ENCODE peak calls at places on chromosome 12, in four cellular contexts. Q is pancreas, S is aorta, R is GM23248. P is an unnamed sample.
A peak's percentile ranks its signal among the peaks of the same experiment; 100 is the strongest.

GRCh38 chr12:24349051-24349780 is 399.7 kb upstream of the SOX5 start:
- DNase-seq in Q (no peak), R (no peak), S (no peak), P (no peak)

GRCh38 chr12:125518074-125518473 is 452.8 kb downstream of the AACS start:
- DNase-seq in Q (peak; percentile 16), R (no peak), S (no peak), P (no peak)

GRCh38 chr12:76568888-76569551 is 9.4 kb upstream of the OSBPL8 start:
- DNase-seq in S (no peak), R (no peak), Q (no peak), P (no peak)

GRCh38 chr12:95336387-95337067 is 118.9 kb downstream of the VEZT start:
- DNase-seq in S (peak; percentile 71), R (peak; percentile 83), Q (peak; percentile 88), P (peak; percentile 84)

GRCh38 chr12:59444932-59445331 is 150.9 kb upstream of the SLC16A7 start:
- DNase-seq in R (peak; percentile 16), S (no peak), Q (no peak), P (no peak)

GRCh38 chr12:63991036-63991547 is 146.6 kb downstream of the SRGAP1 start:
- DNase-seq in S (no peak), Q (no peak), R (peak; percentile 28), P (no peak)

GRCh38 chr12:111425655-111426054 is 19.9 kb downstream of the SH2B3 start:
- DNase-seq in Q (no peak), S (no peak), R (no peak), P (no peak)

GRCh38 chr12:113214938-113215400 is 6.3 kb upstream of the TPCN1 start:
- DNase-seq in R (peak; percentile 99), Q (no peak), S (peak; percentile 80), P (no peak)

GRCh38 chr12:70583251-70583650 is 54.0 kb downstream of the PTPRB start:
- DNase-seq in S (no peak), R (no peak), Q (no peak), P (no peak)

GRCh38 chr12:203462-204260 is 10.3 kb downstream of the SLC6A12 start:
- DNase-seq in R (no peak), Q (no peak), S (no peak), P (no peak)

GRCh38 chr12:87967871-87968270 is 61.3 kb downstream of the C12orf50 start:
- DNase-seq in S (no peak), R (no peak), Q (no peak), P (no peak)

GRCh38 chr12:120361506-120362208 is 7.3 kb downstream of the MSI1 start:
- DNase-seq in S (peak; percentile 60), R (peak; percentile 77), Q (peak; percentile 48), P (peak; percentile 16)

GRCh38 chr12:89706551-89707348 is 1.9 kb downstream of the ATP2B1 start:
- DNase-seq in R (peak; percentile 73), S (peak; percentile 54), Q (no peak), P (no peak)

GRCh38 chr12:2187195-2187963 is 134.6 kb downstream of the CACNA1C start:
- DNase-seq in Q (no peak), R (no peak), S (no peak), P (no peak)

GRCh38 chr12:16670456-16671050 is 64.6 kb upstream of the LMO3 start:
- DNase-seq in R (peak; percentile 57), S (no peak), Q (no peak), P (no peak)

GRCh38 chr12:16604853-16605252 is 1.1 kb downstream of the LMO3 start:
- DNase-seq in R (no peak), S (no peak), Q (no peak), P (no peak)

GRCh38 chr12:27631813-27632491 is 64.3 kb upstream of the REP15 start:
- DNase-seq in Q (no peak), R (no peak), S (no peak), P (no peak)

GRCh38 chr12:120529641-120530314 is 820 bp upstream of the COQ5 start:
- DNase-seq in Q (peak; percentile 33), S (no peak), R (peak; percentile 72), P (peak; percentile 52)

GRCh38 chr12:77742631-77743030 is 88.1 kb upstream of the NAV3 start:
- DNase-seq in Q (no peak), R (no peak), S (no peak), P (no peak)

GRCh38 chr12:3520168-3520567 is 29.2 kb downstream of the PRMT8 start:
- DNase-seq in Q (peak; percentile 64), S (no peak), R (no peak), P (peak; percentile 11)

GRCh38 chr12:98894412-98895085 is 249.5 kb downstream of the APAF1 start:
- DNase-seq in S (no peak), Q (no peak), R (peak; percentile 9), P (no peak)

GRCh38 chr12:3694673-3695072 is 58.2 kb downstream of the CRACR2A start:
- DNase-seq in R (no peak), S (no peak), Q (no peak), P (no peak)

GRCh38 chr12:88036368-88036965 is 7.3 kb upstream of the C12orf50 start:
- DNase-seq in Q (no peak), R (peak; percentile 68), S (no peak), P (no peak)

GRCh38 chr12:95815635-95816212 is 25.2 kb upstream of the NTN4 start:
- DNase-seq in Q (no peak), S (no peak), R (peak; percentile 66), P (no peak)

GRCh38 chr12:106288510-106289195 is 13.9 kb upstream of the TCP11L2 start:
- DNase-seq in S (no peak), R (peak; percentile 96), Q (no peak), P (no peak)

GRCh38 chr12:5191803-5192538 is 148.3 kb downstream of the KCNA5 start:
- DNase-seq in Q (no peak), R (no peak), S (no peak), P (peak; percentile 15)

GRCh38 chr12:81005635-81006034 is 67.9 kb upstream of the LIN7A start:
- DNase-seq in Q (no peak), S (no peak), R (no peak), P (no peak)

GRCh38 chr12:34107781-34108404 is 85.6 kb downstream of the ALG10 start:
- DNase-seq in R (no peak), S (no peak), Q (no peak), P (no peak)

GRCh38 chr12:91983935-91984334 is 161.7 kb downstream of the BTG1 start:
- DNase-seq in R (no peak), S (no peak), Q (no peak), P (no peak)

GRCh38 chr12:98465950-98466349 is 49.4 kb upstream of the TMPO start:
- DNase-seq in S (no peak), R (no peak), Q (no peak), P (no peak)

GRCh38 chr12:52067081-52067374 is 2.8 kb upstream of the ATG101 start:
- DNase-seq in Q (no peak), R (no peak), S (no peak), P (no peak)

GRCh38 chr12:12784911-12785814 is at the start of gene APOLD1:
- DNase-seq in S (no peak), R (no peak), Q (no peak), P (no peak)

GRCh38 chr12:29830391-29830790 is 46.6 kb upstream of the TMTC1 start:
- DNase-seq in S (no peak), Q (no peak), R (no peak), P (no peak)

GRCh38 chr12:106302401-106303201 is at the start of gene TCP11L2:
- DNase-seq in R (peak; percentile 94), S (peak; percentile 94), Q (peak; percentile 82), P (peak; percentile 90)

GRCh38 chr12:111457071-111457470 is 51.3 kb downstream of the SH2B3 start:
- DNase-seq in R (no peak), S (no peak), Q (no peak), P (no peak)

GRCh38 chr12:104154286-104154685 is 16.3 kb upstream of the NFYB start:
- DNase-seq in Q (no peak), R (no peak), S (no peak), P (no peak)

GRCh38 chr12:22978962-22979361 is 354.0 kb downstream of the ETNK1 start:
- DNase-seq in S (peak; percentile 47), Q (no peak), R (peak; percentile 94), P (no peak)
- H3K4me1 ChIP-seq in S (peaks cover 3% of the 10 kb centered on the region), Q (no peaks in the 10 kb centered on the region), R (peaks cover 41% of the 10 kb centered on the region), P (no peaks in the 10 kb centered on the region)

DNA sequence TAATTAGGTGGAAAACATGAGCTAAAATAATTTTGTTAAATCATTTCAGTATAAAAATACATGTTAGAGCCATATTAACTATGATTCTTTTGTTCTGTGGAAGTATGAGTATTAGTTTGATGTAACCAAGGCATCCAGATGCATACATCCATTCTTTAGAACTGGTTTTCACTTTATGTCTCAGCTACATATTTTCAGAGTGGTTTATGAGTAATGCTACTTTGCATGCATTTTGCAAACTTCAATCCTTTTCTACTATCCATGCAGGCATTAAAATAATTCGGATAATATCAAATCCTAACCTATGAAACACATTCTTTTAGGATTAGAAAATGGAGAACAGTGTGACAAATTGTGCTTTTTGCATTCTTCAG is 27.7 kb downstream of the MSRB3 start:
- DNase-seq in R (peak; percentile 28), S (no peak), Q (no peak), P (no peak)
- H3K4me1 ChIP-seq in R (peaks cover 54% of the 10 kb centered on the region), S (peaks cover 6% of the 10 kb centered on the region), Q (no peaks in the 10 kb centered on the region), P (no peaks in the 10 kb centered on the region)

GRCh38 chr12:46944104-46944503 is 118.3 kb upstream of the SLC38A4 start:
- DNase-seq in R (peak; percentile 85), Q (no peak), S (no peak), P (no peak)
- H3K4me1 ChIP-seq in R (peaks cover 50% of the 10 kb centered on the region), Q (no peaks in the 10 kb centered on the region), S (no peaks in the 10 kb centered on the region), P (no peaks in the 10 kb centered on the region)

GRCh38 chr12:49341777-49342065 is 4.7 kb upstream of the C1QL4 start:
- DNase-seq in Q (no peak), R (no peak), S (no peak), P (no peak)

GRCh38 chr12:49342066-49342913 is 4.4 kb upstream of the DNAJC22 start:
- DNase-seq in Q (peak; percentile 72), R (peak; percentile 81), S (peak; percentile 85), P (peak; percentile 48)

GRCh38 chr12:49344486-49345047 is 2.1 kb upstream of the DNAJC22 start:
- DNase-seq in S (no peak), Q (no peak), R (no peak), P (no peak)

GRCh38 chr12:49340971-49341776 is 4.2 kb upstream of the C1QL4 start:
- DNase-seq in S (peak; percentile 41), R (no peak), Q (no peak), P (no peak)

GRCh38 chr12:49342914-49343731 is 3.6 kb upstream of the DNAJC22 start:
- DNase-seq in Q (peak; percentile 15), S (peak; percentile 62), R (peak; percentile 33), P (no peak)
- H3K4me1 ChIP-seq in Q (peaks cover 28% of the 10 kb centered on the region), S (no peaks in the 10 kb centered on the region), R (peaks cover 20% of the 10 kb centered on the region), P (peaks cover 29% of the 10 kb centered on the region)

GRCh38 chr12:44842669-44843068 is 33.4 kb downstream of the NELL2 start:
- DNase-seq in Q (no peak), R (no peak), S (no peak), P (no peak)
- H3K4me1 ChIP-seq in Q (no peaks in the 10 kb centered on the region), R (no peaks in the 10 kb centered on the region), S (no peaks in the 10 kb centered on the region), P (no peaks in the 10 kb centered on the region)

GRCh38 chr12:132302466-132303358 is 26.7 kb downstream of the GALNT9 start:
- DNase-seq in S (peak; percentile 34), R (no peak), Q (no peak), P (no peak)

GRCh38 chr12:132305991-132306884 is 23.2 kb downstream of the GALNT9 start:
- DNase-seq in R (no peak), Q (no peak), S (peak; percentile 45), P (no peak)

GRCh38 chr12:132305560-132305966 is 23.8 kb downstream of the GALNT9 start:
- DNase-seq in R (no peak), S (peak; percentile 39), Q (no peak), P (no peak)

GRCh38 chr12:132296063-132296462 is 33.3 kb downstream of the GALNT9 start:
- DNase-seq in S (no peak), R (no peak), Q (no peak), P (no peak)

GRCh38 chr12:132300789-132301722 is 28.3 kb downstream of the GALNT9 start:
- DNase-seq in Q (no peak), R (no peak), S (peak; percentile 25), P (no peak)
- H3K4me1 ChIP-seq in Q (no peaks in the 10 kb centered on the region), R (no peaks in the 10 kb centered on the region), S (no peaks in the 10 kb centered on the region), P (no peaks in the 10 kb centered on the region)

P was measured in prostate gland.